ENCODE peak calls at places on chromosomes 1 and 21, in seven cellular contexts. One of them, this sample, is unnamed.

GRCh38 chr1:198890531-198890930 is 251.7 kb downstream of the PTPRC start:
- DNase-seq in H9: no peak
- DNase-seq in IMR-90: peak
- DNase-seq in mesendoderm: no peak
- DNase-seq in trophoblast cell: peak
- DNase-seq in H1: no peak
- DNase-seq in neuronal stem cell: no peak
- DNase-seq in this sample: peak

GRCh38 chr1:56268519-56268918 is 310.8 kb downstream of the PLPP3 start:
- DNase-seq in H9: no peak
- DNase-seq in IMR-90: no peak
- DNase-seq in mesendoderm: no peak
- DNase-seq in trophoblast cell: no peak
- DNase-seq in H1: no peak
- DNase-seq in neuronal stem cell: no peak
- DNase-seq in this sample: no peak

GRCh38 chr1:180646093-180646492 is 14.3 kb downstream of the XPR1 start:
- DNase-seq in H9: no peak
- DNase-seq in IMR-90: no peak
- DNase-seq in mesendoderm: no peak
- DNase-seq in trophoblast cell: no peak
- DNase-seq in H1: no peak
- DNase-seq in neuronal stem cell: no peak
- DNase-seq in this sample: no peak

GRCh38 chr21:43367296-43367695 is 59.6 kb downstream of the SIK1 start:
- DNase-seq in H9: no peak
- DNase-seq in IMR-90: no peak
- DNase-seq in mesendoderm: no peak
- DNase-seq in trophoblast cell: no peak
- DNase-seq in H1: no peak
- DNase-seq in neuronal stem cell: no peak
- DNase-seq in this sample: no peak

GRCh38 chr1:23475134-23475628 is 8.8 kb downstream of the ASAP3 start:
- DNase-seq in H9: no peak
- DNase-seq in IMR-90: peak
- DNase-seq in mesendoderm: no peak
- DNase-seq in trophoblast cell: peak
- DNase-seq in H1: no peak
- DNase-seq in neuronal stem cell: no peak
- DNase-seq in this sample: peak

GRCh38 chr1:198669023-198669698 is 30.3 kb downstream of the PTPRC start:
- DNase-seq in H9: no peak
- DNase-seq in IMR-90: peak
- DNase-seq in mesendoderm: peak
- DNase-seq in trophoblast cell: peak
- DNase-seq in H1: no peak
- DNase-seq in neuronal stem cell: no peak
- DNase-seq in this sample: peak

GRCh38 chr21:44399955-44400790 is 46.8 kb downstream of the TRPM2 start:
- DNase-seq in H9: peak
- DNase-seq in IMR-90: no peak
- DNase-seq in mesendoderm: no peak
- DNase-seq in trophoblast cell: no peak
- DNase-seq in H1: no peak
- DNase-seq in neuronal stem cell: no peak
- DNase-seq in this sample: no peak

GRCh38 chr21:45963225-45963555 is 18.4 kb upstream of the COL6A1 start:
- DNase-seq in H9: no peak
- DNase-seq in IMR-90: peak
- DNase-seq in mesendoderm: no peak
- DNase-seq in trophoblast cell: no peak
- DNase-seq in H1: no peak
- DNase-seq in neuronal stem cell: no peak
- DNase-seq in this sample: no peak

GRCh38 chr1:26351591-26352337 is 2.2 kb downstream of the CRYBG2 start:
- DNase-seq in H9: peak
- DNase-seq in IMR-90: peak
- DNase-seq in mesendoderm: peak
- DNase-seq in trophoblast cell: peak
- DNase-seq in H1: no peak
- DNase-seq in neuronal stem cell: peak
- DNase-seq in this sample: peak

GRCh38 chr1:110240476-110241210 is 30.5 kb downstream of the KCNC4 start:
- DNase-seq in H9: no peak
- DNase-seq in IMR-90: no peak
- DNase-seq in mesendoderm: no peak
- DNase-seq in trophoblast cell: no peak
- DNase-seq in H1: no peak
- DNase-seq in neuronal stem cell: no peak
- DNase-seq in this sample: no peak

GRCh38 chr1:234962340-234962989 is 166.2 kb downstream of the TOMM20 start:
- DNase-seq in H9: no peak
- DNase-seq in IMR-90: peak
- DNase-seq in mesendoderm: no peak
- DNase-seq in trophoblast cell: peak
- DNase-seq in H1: no peak
- DNase-seq in neuronal stem cell: no peak
- DNase-seq in this sample: peak

GRCh38 chr1:26050255-26050640 is 4.3 kb upstream of the SLC30A2 start:
- DNase-seq in H9: no peak
- DNase-seq in IMR-90: no peak
- DNase-seq in mesendoderm: no peak
- DNase-seq in trophoblast cell: peak
- DNase-seq in H1: no peak
- DNase-seq in neuronal stem cell: no peak
- DNase-seq in this sample: no peak

GRCh38 chr1:205568469-205569361 is 63.1 kb downstream of the ELK4 start:
- DNase-seq in H9: no peak
- DNase-seq in IMR-90: no peak
- DNase-seq in mesendoderm: no peak
- DNase-seq in trophoblast cell: no peak
- DNase-seq in H1: peak
- DNase-seq in neuronal stem cell: no peak
- DNase-seq in this sample: no peak

GRCh38 chr1:41151846-41152245 is 90.3 kb downstream of the SCMH1 start:
- DNase-seq in H9: no peak
- DNase-seq in IMR-90: no peak
- DNase-seq in mesendoderm: peak
- DNase-seq in trophoblast cell: no peak
- DNase-seq in H1: no peak
- DNase-seq in neuronal stem cell: no peak
- DNase-seq in this sample: peak

GRCh38 chr1:183206538-183207117 is 20.6 kb downstream of the LAMC2 start:
- DNase-seq in H9: no peak
- DNase-seq in IMR-90: no peak
- DNase-seq in mesendoderm: no peak
- DNase-seq in trophoblast cell: peak
- DNase-seq in H1: no peak
- DNase-seq in neuronal stem cell: no peak
- DNase-seq in this sample: no peak

GRCh38 chr21:35738342-35738961 is 321.9 kb downstream of the SETD4 start:
- DNase-seq in H9: no peak
- DNase-seq in IMR-90: peak
- DNase-seq in mesendoderm: no peak
- DNase-seq in trophoblast cell: no peak
- DNase-seq in H1: no peak
- DNase-seq in neuronal stem cell: no peak
- DNase-seq in this sample: peak

GRCh38 chr1:68974447-68974846 is 477.6 kb upstream of the DEPDC1 start:
- DNase-seq in H9: no peak
- DNase-seq in IMR-90: no peak
- DNase-seq in mesendoderm: peak
- DNase-seq in trophoblast cell: no peak
- DNase-seq in H1: no peak
- DNase-seq in neuronal stem cell: no peak
- DNase-seq in this sample: no peak

GRCh38 chr1:14956579-14957195 is 196.9 kb upstream of the TMEM51 start:
- DNase-seq in H9: no peak
- DNase-seq in IMR-90: no peak
- DNase-seq in mesendoderm: no peak
- DNase-seq in trophoblast cell: no peak
- DNase-seq in H1: no peak
- DNase-seq in neuronal stem cell: no peak
- DNase-seq in this sample: no peak

GRCh38 chr1:12231276-12231595 is 1.4 kb downstream of the VPS13D start:
- DNase-seq in H9: no peak
- DNase-seq in IMR-90: no peak
- DNase-seq in mesendoderm: peak
- DNase-seq in trophoblast cell: peak
- DNase-seq in H1: no peak
- DNase-seq in neuronal stem cell: no peak
- DNase-seq in this sample: peak

GRCh38 chr21:39016740-39017315 is 166.4 kb downstream of the PSMG1 start:
- DNase-seq in H9: no peak
- DNase-seq in IMR-90: peak
- DNase-seq in mesendoderm: no peak
- DNase-seq in trophoblast cell: no peak
- DNase-seq in H1: no peak
- DNase-seq in neuronal stem cell: no peak
- DNase-seq in this sample: peak

GRCh38 chr21:19713324-19713723 is 1284.9 kb upstream of the NCAM2 start:
- DNase-seq in H9: no peak
- DNase-seq in IMR-90: no peak
- DNase-seq in mesendoderm: no peak
- DNase-seq in trophoblast cell: no peak
- DNase-seq in H1: no peak
- DNase-seq in neuronal stem cell: no peak
- DNase-seq in this sample: no peak

GRCh38 chr1:84145051-84145450 is 980 bp downstream of the PRKACB start:
- DNase-seq in H9: no peak
- DNase-seq in IMR-90: peak
- DNase-seq in mesendoderm: no peak
- DNase-seq in trophoblast cell: no peak
- DNase-seq in H1: no peak
- DNase-seq in neuronal stem cell: no peak
- DNase-seq in this sample: no peak

GRCh38 chr1:206660136-206660535 is 24.6 kb upstream of the MAPKAPK2 start:
- DNase-seq in H9: no peak
- DNase-seq in IMR-90: no peak
- DNase-seq in mesendoderm: no peak
- DNase-seq in trophoblast cell: no peak
- DNase-seq in H1: no peak
- DNase-seq in neuronal stem cell: no peak
- DNase-seq in this sample: no peak

GRCh38 chr1:180571832-180572636 is 13.3 kb downstream of the OVAAL start:
- DNase-seq in H9: no peak
- DNase-seq in IMR-90: peak
- DNase-seq in mesendoderm: no peak
- DNase-seq in trophoblast cell: no peak
- DNase-seq in H1: no peak
- DNase-seq in neuronal stem cell: no peak
- DNase-seq in this sample: no peak

GRCh38 chr21:30590297-30590696 is at the start of gene KRTAP22-2:
- DNase-seq in H9: no peak
- DNase-seq in IMR-90: no peak
- DNase-seq in mesendoderm: no peak
- DNase-seq in trophoblast cell: no peak
- DNase-seq in H1: no peak
- DNase-seq in neuronal stem cell: no peak
- DNase-seq in this sample: no peak

GRCh38 chr1:4653328-4653660 is 1.1 kb upstream of the AJAP1 start:
- DNase-seq in H9: peak
- DNase-seq in IMR-90: no peak
- DNase-seq in mesendoderm: peak
- DNase-seq in trophoblast cell: no peak
- DNase-seq in H1: peak
- DNase-seq in neuronal stem cell: no peak
- DNase-seq in this sample: no peak

GRCh38 chr1:152473887-152474537 is 36.6 kb upstream of the LCE5A start:
- DNase-seq in H9: no peak
- DNase-seq in IMR-90: no peak
- DNase-seq in mesendoderm: no peak
- DNase-seq in trophoblast cell: peak
- DNase-seq in H1: no peak
- DNase-seq in neuronal stem cell: no peak
- DNase-seq in this sample: no peak

GRCh38 chr1:225299624-225300023 is 128.2 kb downstream of the LBR start:
- DNase-seq in H9: no peak
- DNase-seq in IMR-90: peak
- DNase-seq in mesendoderm: no peak
- DNase-seq in trophoblast cell: no peak
- DNase-seq in H1: no peak
- DNase-seq in neuronal stem cell: no peak
- DNase-seq in this sample: no peak
- H4K8ac ChIP-seq in H9: no peak
- H4K8ac ChIP-seq in IMR-90: no peak
- H4K8ac ChIP-seq in mesendoderm: no peak
- H4K8ac ChIP-seq in trophoblast cell: no peak
- H4K8ac ChIP-seq in H1: no peak
- H4K8ac ChIP-seq in neuronal stem cell: no peak
- H4K8ac ChIP-seq in this sample: no peak

GRCh38 chr1:8456306-8456912 is 138.5 kb downstream of the SLC45A1 start:
- DNase-seq in H9: no peak
- DNase-seq in IMR-90: peak
- DNase-seq in mesendoderm: no peak
- DNase-seq in trophoblast cell: peak
- DNase-seq in H1: no peak
- DNase-seq in neuronal stem cell: no peak
- DNase-seq in this sample: peak
- H3K9ac ChIP-seq in H9: no peak
- H3K9ac ChIP-seq in IMR-90: peak
- H3K9ac ChIP-seq in mesendoderm: no peak
- H3K9ac ChIP-seq in trophoblast cell: no peak
- H3K9ac ChIP-seq in H1: no peak
- H3K9ac ChIP-seq in neuronal stem cell: no peak
- H3K9ac ChIP-seq in this sample: peak

GRCh38 chr1:31426249-31426922 is 13.4 kb downstream of the SERINC2 start:
- DNase-seq in H9: no peak
- DNase-seq in IMR-90: no peak
- DNase-seq in mesendoderm: no peak
- DNase-seq in trophoblast cell: no peak
- DNase-seq in H1: no peak
- DNase-seq in neuronal stem cell: no peak
- DNase-seq in this sample: no peak
- H3K27ac ChIP-seq in H9: no peak
- H3K27ac ChIP-seq in IMR-90: no peak
- H3K27ac ChIP-seq in mesendoderm: no peak
- H3K27ac ChIP-seq in trophoblast cell: no peak
- H3K27ac ChIP-seq in H1: no peak
- H3K27ac ChIP-seq in neuronal stem cell: no peak
- H3K27ac ChIP-seq in this sample: no peak

GRCh38 chr1:52706941-52707926 is 9.1 kb upstream of the COA7 start:
- DNase-seq in H9: no peak
- DNase-seq in IMR-90: no peak
- DNase-seq in mesendoderm: no peak
- DNase-seq in trophoblast cell: peak
- DNase-seq in H1: no peak
- DNase-seq in neuronal stem cell: no peak
- DNase-seq in this sample: no peak
- H4K8ac ChIP-seq in H9: no peak
- H4K8ac ChIP-seq in IMR-90: peak
- H4K8ac ChIP-seq in mesendoderm: no peak
- H4K8ac ChIP-seq in trophoblast cell: no peak
- H4K8ac ChIP-seq in H1: no peak
- H4K8ac ChIP-seq in neuronal stem cell: no peak
- H4K8ac ChIP-seq in this sample: no peak

GRCh38 chr1:8395433-8395866 is 77.5 kb downstream of the SLC45A1 start:
- DNase-seq in H9: no peak
- DNase-seq in IMR-90: no peak
- DNase-seq in mesendoderm: no peak
- DNase-seq in trophoblast cell: no peak
- DNase-seq in H1: no peak
- DNase-seq in neuronal stem cell: no peak
- DNase-seq in this sample: peak
- H3K9ac ChIP-seq in H9: no peak
- H3K9ac ChIP-seq in IMR-90: peak
- H3K9ac ChIP-seq in mesendoderm: no peak
- H3K9ac ChIP-seq in trophoblast cell: no peak
- H3K9ac ChIP-seq in H1: no peak
- H3K9ac ChIP-seq in neuronal stem cell: no peak
- H3K9ac ChIP-seq in this sample: peak

This sample was measured in mesenchymal stem cell.